ENCODE peak calls at places on chromosomes 12 and 14, in ten cellular contexts. Y, E, S, N, T, A, W, U, P and J are unnamed samples.

GRCh38 chr12:108455706-108456105 is 59.4 kb upstream of the FICD start:
- DNase-seq in Y (no peak), E (no peak), S (no peak), N (no peak), T (no peak), A (no peak), W (no peak), U (no peak), P (no peak), J (no peak)

GRCh38 chr12:48938805-48939204 is 13.5 kb upstream of the FKBP11 start:
- DNase-seq in Y (peak; percentile 43), E (no peak), S (no peak), N (no peak), T (no peak), A (no peak), W (no peak), U (no peak), P (no peak), J (no peak)

GRCh38 chr12:104133861-104134260 is 4.1 kb downstream of the NFYB start:
- DNase-seq in Y (no peak), E (no peak), S (no peak), N (no peak), T (no peak), A (no peak), W (no peak), U (no peak), P (no peak), J (no peak)

GRCh38 chr12:76890407-76891143 is 11.8 kb upstream of the CSRP2 start:
- DNase-seq in Y (no peak), E (no peak), S (no peak), N (no peak), T (no peak), A (no peak), W (no peak), U (no peak), P (peak; percentile 12), J (no peak)

GRCh38 chr12:115511305-115511704 is 766.2 kb downstream of the MED13L start:
- DNase-seq in Y (no peak), E (no peak), S (no peak), N (no peak), T (no peak), A (no peak), W (no peak), U (no peak), P (no peak), J (no peak)

GRCh38 chr12:76871751-76872150 is 7.1 kb downstream of the CSRP2 start:
- DNase-seq in Y (no peak), E (no peak), S (no peak), N (no peak), T (no peak), A (no peak), W (no peak), U (no peak), P (no peak), J (no peak)

GRCh38 chr12:103771466-103771865 is 69.6 kb downstream of the NT5DC3 start:
- DNase-seq in Y (peak; percentile 17), E (peak; percentile 50), S (peak; percentile 46), N (no peak), T (peak; percentile 68), A (peak; percentile 42), W (no peak), U (peak; percentile 42), P (no peak), J (peak; percentile 48)

GRCh38 chr12:153080-153746 is 60.7 kb downstream of the SLC6A12 start:
- DNase-seq in Y (peak; percentile 78), E (peak; percentile 82), S (peak; percentile 29), N (peak; percentile 35), T (no peak), A (peak; percentile 76), W (no peak), U (peak; percentile 75), P (peak; percentile 56), J (peak; percentile 62)

GRCh38 chr12:113877608-113878007 is 88.5 kb downstream of the RBM19 start:
- DNase-seq in Y (no peak), E (no peak), S (no peak), N (no peak), T (no peak), A (no peak), W (no peak), U (no peak), P (no peak), J (no peak)

GRCh38 chr14:92223027-92223426 is 99.9 kb upstream of the SLC24A4 start:
- DNase-seq in Y (no peak), E (no peak), S (no peak), N (no peak), T (no peak), A (no peak), W (no peak), U (no peak), P (no peak), J (no peak)

GRCh38 chr12:53613821-53614220 is 12.4 kb downstream of the ATF7 start:
- DNase-seq in Y (no peak), E (no peak), S (no peak), N (no peak), T (no peak), A (no peak), W (no peak), U (no peak), P (no peak), J (no peak)

GRCh38 chr12:25194722-25195055 is 271 bp downstream of the DNAI7 start:
- DNase-seq in Y (no peak), E (no peak), S (no peak), N (no peak), T (no peak), A (no peak), W (no peak), U (no peak), P (no peak), J (no peak)

GRCh38 chr12:69987453-69988102 is 162.6 kb downstream of the MYRFL start:
- DNase-seq in Y (peak; percentile 64), E (no peak), S (peak; percentile 93), N (peak; percentile 5), T (no peak), A (no peak), W (no peak), U (peak; percentile 24), P (peak; percentile 75), J (no peak)

GRCh38 chr12:62602445-62603060 is 135.9 kb downstream of the MON2 start:
- DNase-seq in Y (peak; percentile 91), E (peak; percentile 85), S (peak; percentile 91), N (peak; percentile 88), T (peak; percentile 95), A (peak; percentile 96), W (peak; percentile 88), U (peak; percentile 80), P (peak; percentile 91), J (peak; percentile 87)

GRCh38 chr12:67710582-67710981 is 62.0 kb downstream of the DYRK2 start:
- DNase-seq in Y (peak; percentile 83), E (no peak), S (no peak), N (peak; percentile 50), T (no peak), A (peak; percentile 12), W (no peak), U (peak; percentile 67), P (no peak), J (peak; percentile 59)

GRCh38 chr12:106108187-106108816 is 30.5 kb downstream of the NUAK1 start:
- DNase-seq in Y (peak; percentile 68), E (no peak), S (no peak), N (no peak), T (peak; percentile 4), A (no peak), W (no peak), U (no peak), P (no peak), J (no peak)

GRCh38 chr12:68406134-68406576 is 74.0 kb upstream of the MDM1 start:
- DNase-seq in Y (peak; percentile 94), E (no peak), S (peak; percentile 96), N (peak; percentile 79), T (peak; percentile 98), A (peak; percentile 81), W (peak; percentile 87), U (peak; percentile 10), P (no peak), J (peak; percentile 88)

GRCh38 chr14:103891667-103892215 is 36.5 kb upstream of the TDRD9 start:
- DNase-seq in Y (no peak), E (no peak), S (no peak), N (no peak), T (no peak), A (no peak), W (no peak), U (no peak), P (no peak), J (no peak)

GRCh38 chr12:12736759-12737676 is 19.9 kb downstream of the CDKN1B start:
- DNase-seq in Y (peak; percentile 46), E (peak; percentile 32), S (peak; percentile 67), N (no peak), T (no peak), A (peak; percentile 29), W (no peak), U (no peak), P (no peak), J (no peak)

GRCh38 chr12:67474934-67475620 is 173.5 kb upstream of the DYRK2 start:
- DNase-seq in Y (no peak), E (no peak), S (no peak), N (no peak), T (no peak), A (no peak), W (no peak), U (no peak), P (no peak), J (no peak)

GRCh38 chr14:27205036-27205435 is 607.2 kb upstream of the NOVA1 start:
- DNase-seq in Y (no peak), E (no peak), S (no peak), N (no peak), T (no peak), A (no peak), W (no peak), U (no peak), P (no peak), J (no peak)

GRCh38 chr14:27199272-27199671 is 601.4 kb upstream of the NOVA1 start:
- DNase-seq in Y (no peak), E (no peak), S (no peak), N (no peak), T (no peak), A (no peak), W (no peak), U (no peak), P (no peak), J (no peak)
- TF ChIP-seq CTCF in Y (no peak), E (no peak), S (no peak), N (no peak), T (no peak), A (no peak), W (no peak), U (no peak), P (no peak), J (no peak)

GRCh38 chr14:90403065-90403464 is 6.2 kb downstream of the CALM1 start:
- DNase-seq in Y (no peak), E (no peak), S (no peak), N (no peak), T (peak; percentile 60), A (no peak), W (no peak), U (no peak), P (no peak), J (no peak)
- TF ChIP-seq POLR2AphosphoS5 in Y (no peak), E (no peak), S (no peak), N (no peak), T (peak; percentile 70), A (no peak), W (no peak), U (no peak), P (no peak), J (no peak)

GRCh38 chr12:32261638-32262037 is 137.7 kb upstream of the FGD4 start:
- DNase-seq in Y (no peak), E (peak; percentile 16), S (no peak), N (no peak), T (no peak), A (no peak), W (no peak), U (peak; percentile 8), P (no peak), J (no peak)
- TF ChIP-seq CTCF in Y (no peak), E (peak; percentile 44), S (no peak), N (no peak), T (no peak), A (no peak), W (no peak), U (peak; percentile 26), P (peak; percentile 36), J (no peak)

GRCh38 chr12:84627582-84627981 is 285.0 kb downstream of the SLC6A15 start:
- DNase-seq in Y (no peak), E (no peak), S (no peak), N (no peak), T (no peak), A (no peak), W (no peak), U (no peak), P (no peak), J (no peak)
- TF ChIP-seq POLR2AphosphoS5 in Y (no peak), E (no peak), S (no peak), N (no peak), T (no peak), A (no peak), W (no peak), U (no peak), P (no peak), J (no peak)